ENCODE peak calls at places on chromosomes 12 and 14, in seven cellular contexts. One of them, this sample, is unnamed.

GRCh38 chr12:53051058-53051880 is 1.4 kb downstream of the TNS2 start:
- DNase-seq in lung: peak; percentile 68
- DNase-seq in mesothelial cell of epicardium: peak; percentile 2
- DNase-seq in fibroblast of lung: peak; percentile 76
- DNase-seq in AG09309: no peak
- DNase-seq in A549: peak; percentile 43
- DNase-seq in transverse colon: peak; percentile 57
- DNase-seq in this sample: peak; percentile 51

GRCh38 chr12:98439471-98440164 is 75.8 kb upstream of the TMPO start:
- DNase-seq in lung: no peak
- DNase-seq in mesothelial cell of epicardium: no peak
- DNase-seq in fibroblast of lung: no peak
- DNase-seq in AG09309: no peak
- DNase-seq in A549: no peak
- DNase-seq in transverse colon: no peak
- DNase-seq in this sample: no peak

GRCh38 chr14:91896419-91896818 is 29.1 kb upstream of the TC2N start:
- DNase-seq in lung: no peak
- DNase-seq in mesothelial cell of epicardium: no peak
- DNase-seq in fibroblast of lung: no peak
- DNase-seq in AG09309: no peak
- DNase-seq in A549: no peak
- DNase-seq in transverse colon: no peak
- DNase-seq in this sample: no peak

GRCh38 chr14:94611179-94611578 is 1.0 kb upstream of the SERPINA3 start:
- DNase-seq in lung: no peak
- DNase-seq in mesothelial cell of epicardium: no peak
- DNase-seq in fibroblast of lung: no peak
- DNase-seq in AG09309: no peak
- DNase-seq in A549: no peak
- DNase-seq in transverse colon: no peak
- DNase-seq in this sample: peak; percentile 2

GRCh38 chr12:51898937-51899336 is 8.4 kb upstream of the ACVRL1 start:
- DNase-seq in lung: no peak
- DNase-seq in mesothelial cell of epicardium: no peak
- DNase-seq in fibroblast of lung: peak; percentile 21
- DNase-seq in AG09309: no peak
- DNase-seq in A549: no peak
- DNase-seq in transverse colon: no peak
- DNase-seq in this sample: no peak

GRCh38 chr12:50914872-50915484 is 37.4 kb upstream of the HIGD1C start:
- DNase-seq in lung: no peak
- DNase-seq in mesothelial cell of epicardium: no peak
- DNase-seq in fibroblast of lung: no peak
- DNase-seq in AG09309: no peak
- DNase-seq in A549: peak; percentile 15
- DNase-seq in transverse colon: no peak
- DNase-seq in this sample: no peak

GRCh38 chr12:59322473-59322872 is 273.4 kb upstream of the SLC16A7 start:
- DNase-seq in lung: no peak
- DNase-seq in mesothelial cell of epicardium: no peak
- DNase-seq in fibroblast of lung: no peak
- DNase-seq in AG09309: no peak
- DNase-seq in A549: no peak
- DNase-seq in transverse colon: no peak
- DNase-seq in this sample: peak; percentile 26

GRCh38 chr14:31968912-31969311 is 108.2 kb upstream of the ARHGAP5 start:
- DNase-seq in lung: no peak
- DNase-seq in mesothelial cell of epicardium: no peak
- DNase-seq in fibroblast of lung: no peak
- DNase-seq in AG09309: no peak
- DNase-seq in A549: no peak
- DNase-seq in transverse colon: no peak
- DNase-seq in this sample: no peak

GRCh38 chr12:3217683-3218079 is 140.5 kb downstream of the TSPAN9 start:
- DNase-seq in lung: no peak
- DNase-seq in mesothelial cell of epicardium: no peak
- DNase-seq in fibroblast of lung: no peak
- DNase-seq in AG09309: no peak
- DNase-seq in A549: no peak
- DNase-seq in transverse colon: no peak
- DNase-seq in this sample: no peak

GRCh38 chr14:58965601-58966000 is 222.9 kb upstream of the DAAM1 start:
- DNase-seq in lung: no peak
- DNase-seq in mesothelial cell of epicardium: no peak
- DNase-seq in fibroblast of lung: no peak
- DNase-seq in AG09309: no peak
- DNase-seq in A549: no peak
- DNase-seq in transverse colon: no peak
- DNase-seq in this sample: no peak

GRCh38 chr14:34951286-34951685 is 31.5 kb upstream of the SRP54 start:
- DNase-seq in lung: no peak
- DNase-seq in mesothelial cell of epicardium: no peak
- DNase-seq in fibroblast of lung: peak; percentile 71
- DNase-seq in AG09309: peak; percentile 56
- DNase-seq in A549: no peak
- DNase-seq in transverse colon: no peak
- DNase-seq in this sample: no peak

GRCh38 chr12:10252201-10252600 is 39.5 kb downstream of the GABARAPL1 start:
- DNase-seq in lung: no peak
- DNase-seq in mesothelial cell of epicardium: no peak
- DNase-seq in fibroblast of lung: no peak
- DNase-seq in AG09309: no peak
- DNase-seq in A549: no peak
- DNase-seq in transverse colon: no peak
- DNase-seq in this sample: no peak

GRCh38 chr12:1855241-1855640 is 34.9 kb downstream of the LRTM2 start:
- DNase-seq in lung: no peak
- DNase-seq in mesothelial cell of epicardium: no peak
- DNase-seq in fibroblast of lung: peak; percentile 22
- DNase-seq in AG09309: no peak
- DNase-seq in A549: no peak
- DNase-seq in transverse colon: no peak
- DNase-seq in this sample: no peak

GRCh38 chr12:24226745-24227350 is 277.4 kb upstream of the SOX5 start:
- DNase-seq in lung: peak; percentile 35
- DNase-seq in mesothelial cell of epicardium: no peak
- DNase-seq in fibroblast of lung: peak; percentile 90
- DNase-seq in AG09309: no peak
- DNase-seq in A549: peak; percentile 22
- DNase-seq in transverse colon: no peak
- DNase-seq in this sample: no peak

GRCh38 chr12:72346331-72346944 is 74.3 kb downstream of the TRHDE start:
- DNase-seq in lung: peak; percentile 59
- DNase-seq in mesothelial cell of epicardium: peak; percentile 43
- DNase-seq in fibroblast of lung: peak; percentile 86
- DNase-seq in AG09309: peak; percentile 28
- DNase-seq in A549: peak; percentile 74
- DNase-seq in transverse colon: peak; percentile 50
- DNase-seq in this sample: peak; percentile 59

GRCh38 chr12:91272456-91273063 is 89.9 kb upstream of the DCN start:
- DNase-seq in lung: no peak
- DNase-seq in mesothelial cell of epicardium: no peak
- DNase-seq in fibroblast of lung: peak; percentile 53
- DNase-seq in AG09309: no peak
- DNase-seq in A549: no peak
- DNase-seq in transverse colon: peak; percentile 24
- DNase-seq in this sample: no peak

GRCh38 chr14:25911831-25912230 is 686.0 kb downstream of the NOVA1 start:
- DNase-seq in lung: no peak
- DNase-seq in mesothelial cell of epicardium: no peak
- DNase-seq in fibroblast of lung: no peak
- DNase-seq in AG09309: no peak
- DNase-seq in A549: no peak
- DNase-seq in transverse colon: no peak
- DNase-seq in this sample: no peak

GRCh38 chr12:127125607-127126259 is 1141.2 kb upstream of the TMEM132C start:
- DNase-seq in lung: no peak
- DNase-seq in mesothelial cell of epicardium: no peak
- DNase-seq in fibroblast of lung: peak; percentile 4
- DNase-seq in AG09309: peak; percentile 56
- DNase-seq in A549: peak; percentile 95
- DNase-seq in transverse colon: peak; percentile 14
- DNase-seq in this sample: no peak

GRCh38 chr12:127120851-127121250 is 1146.1 kb upstream of the TMEM132C start:
- DNase-seq in lung: no peak
- DNase-seq in mesothelial cell of epicardium: no peak
- DNase-seq in fibroblast of lung: no peak
- DNase-seq in AG09309: no peak
- DNase-seq in A549: no peak
- DNase-seq in transverse colon: no peak
- DNase-seq in this sample: no peak

GRCh38 chr12:127119600-127120140 is 1147.3 kb upstream of the TMEM132C start:
- DNase-seq in lung: no peak
- DNase-seq in mesothelial cell of epicardium: no peak
- DNase-seq in fibroblast of lung: no peak
- DNase-seq in AG09309: no peak
- DNase-seq in A549: no peak
- DNase-seq in transverse colon: no peak
- DNase-seq in this sample: no peak

GRCh38 chr12:127118251-127118650 is 1148.7 kb upstream of the TMEM132C start:
- DNase-seq in lung: no peak
- DNase-seq in mesothelial cell of epicardium: no peak
- DNase-seq in fibroblast of lung: no peak
- DNase-seq in AG09309: no peak
- DNase-seq in A549: no peak
- DNase-seq in transverse colon: no peak
- DNase-seq in this sample: no peak

DNA sequence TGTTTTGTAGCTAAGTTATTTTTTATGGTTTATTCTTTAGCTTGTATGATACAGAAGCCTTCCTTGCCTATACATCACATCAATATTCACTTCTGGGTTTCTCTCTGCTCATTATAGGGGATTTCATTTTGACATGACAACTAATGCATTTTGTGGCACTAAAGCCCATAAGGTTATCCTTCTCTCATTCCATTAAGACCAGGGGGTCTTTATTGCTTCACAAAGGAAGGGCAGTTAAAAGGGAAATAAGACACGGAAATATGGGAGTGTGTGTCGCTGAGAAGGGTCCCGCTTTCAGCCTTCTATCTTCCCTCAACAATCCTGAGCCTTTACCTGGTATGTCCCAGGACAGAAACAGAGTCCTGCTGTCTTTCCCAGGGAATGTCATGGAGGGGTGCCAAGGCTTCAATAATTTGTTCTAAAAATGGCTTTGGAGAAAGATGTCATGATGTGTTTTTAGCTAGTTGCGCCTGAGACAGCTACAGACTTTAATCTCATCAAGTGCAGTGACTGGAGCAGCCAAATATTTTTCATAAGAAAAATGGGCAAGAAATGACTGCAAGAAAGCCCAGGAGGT is 1145.4 kb upstream of the TMEM132C start:
- DNase-seq in lung: no peak
- DNase-seq in mesothelial cell of epicardium: no peak
- DNase-seq in fibroblast of lung: no peak
- DNase-seq in AG09309: no peak
- DNase-seq in A549: no peak
- DNase-seq in transverse colon: no peak
- DNase-seq in this sample: no peak
- TF ChIP-seq CTCF in lung: no peak
- TF ChIP-seq CTCF in mesothelial cell of epicardium: no peak
- TF ChIP-seq CTCF in fibroblast of lung: no peak
- TF ChIP-seq CTCF in AG09309: no peak
- TF ChIP-seq CTCF in A549: no peak
- TF ChIP-seq CTCF in transverse colon: no peak
- TF ChIP-seq CTCF in this sample: no peak

GRCh38 chr14:68789798-68790655 is 2.8 kb downstream of the ZFP36L1 start:
- DNase-seq in lung: no peak
- DNase-seq in mesothelial cell of epicardium: no peak
- DNase-seq in fibroblast of lung: peak; percentile 39
- DNase-seq in AG09309: no peak
- DNase-seq in A549: peak; percentile 45
- DNase-seq in transverse colon: peak; percentile 33
- DNase-seq in this sample: no peak
- TF ChIP-seq CTCF in lung: no peak
- TF ChIP-seq CTCF in mesothelial cell of epicardium: no peak
- TF ChIP-seq CTCF in fibroblast of lung: no peak
- TF ChIP-seq CTCF in AG09309: no peak
- TF ChIP-seq CTCF in A549: no peak
- TF ChIP-seq CTCF in transverse colon: no peak
- TF ChIP-seq CTCF in this sample: no peak

DNA sequence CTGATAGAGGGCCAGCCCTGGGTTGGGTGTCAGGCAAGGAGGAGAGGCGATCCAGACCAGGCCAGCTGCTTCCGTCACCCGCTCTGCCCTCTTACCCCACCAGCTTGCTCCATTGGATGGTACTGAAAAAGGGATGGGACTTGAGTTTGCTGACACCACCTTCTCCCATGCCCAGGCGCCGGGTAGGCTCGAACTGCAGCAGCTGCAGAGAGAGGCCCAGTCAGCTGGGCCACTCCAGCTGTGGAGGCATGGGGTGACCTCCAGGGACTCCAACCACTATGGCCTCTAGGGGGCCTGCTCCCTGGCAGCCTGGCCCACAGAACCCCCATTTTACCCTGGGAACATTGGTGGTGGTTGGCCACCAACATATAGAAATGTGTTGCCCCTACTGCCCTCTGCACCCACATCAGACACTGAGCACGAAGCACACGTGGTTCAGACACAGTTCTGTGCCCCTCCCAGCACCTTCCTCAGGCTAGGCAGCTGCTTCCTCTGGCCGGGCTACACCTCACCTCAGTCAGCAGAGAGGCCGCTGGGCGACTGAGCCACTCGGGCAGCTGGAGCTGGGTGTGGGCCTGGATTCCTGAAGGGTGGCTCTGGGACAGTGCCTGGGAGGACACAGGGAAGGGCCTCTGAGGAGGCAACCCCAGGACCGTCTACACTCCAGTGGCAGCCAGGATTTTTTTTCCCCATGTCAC is 16.0 kb downstream of the RPS6KL1 start:
- DNase-seq in lung: no peak
- DNase-seq in mesothelial cell of epicardium: no peak
- DNase-seq in fibroblast of lung: no peak
- DNase-seq in AG09309: no peak
- DNase-seq in A549: no peak
- DNase-seq in transverse colon: peak; percentile 62
- DNase-seq in this sample: no peak
- TF ChIP-seq CTCF in lung: no peak
- TF ChIP-seq CTCF in mesothelial cell of epicardium: no peak
- TF ChIP-seq CTCF in fibroblast of lung: no peak
- TF ChIP-seq CTCF in AG09309: peak; percentile 33
- TF ChIP-seq CTCF in A549: no peak
- TF ChIP-seq CTCF in transverse colon: peak; percentile 18
- TF ChIP-seq CTCF in this sample: no peak

DNA sequence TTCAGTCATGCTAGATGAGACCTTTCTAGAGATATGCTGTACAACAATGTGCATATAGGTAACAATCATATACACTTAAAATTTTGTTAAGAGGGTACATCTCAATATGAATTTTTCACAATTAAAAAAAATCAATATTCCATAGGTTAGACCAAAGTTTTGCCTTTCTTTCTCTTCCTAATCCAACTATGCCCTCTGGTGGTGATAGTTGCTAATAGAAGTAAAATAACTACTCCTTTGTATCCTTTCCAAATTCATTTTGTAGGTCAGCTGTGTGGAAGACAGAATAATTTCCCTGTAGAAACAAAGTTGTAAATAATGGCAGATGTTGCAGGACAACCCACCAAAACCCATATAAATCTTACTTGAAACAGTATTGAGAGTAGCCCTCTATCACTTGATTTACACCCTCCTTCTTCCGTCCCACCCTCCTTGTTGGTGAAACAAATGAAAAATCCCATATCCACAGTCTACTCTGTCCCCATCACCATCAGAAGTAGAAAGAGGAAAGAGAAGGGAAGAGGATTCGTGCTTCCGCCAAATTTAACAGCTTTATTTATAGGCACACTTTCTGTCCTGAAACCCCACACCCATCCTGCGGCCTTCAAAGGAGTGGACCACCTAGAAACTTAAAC is 34.2 kb upstream of the KICS2 start:
- DNase-seq in lung: no peak
- DNase-seq in mesothelial cell of epicardium: no peak
- DNase-seq in fibroblast of lung: peak; percentile 80
- DNase-seq in AG09309: peak; percentile 23
- DNase-seq in A549: peak; percentile 65
- DNase-seq in transverse colon: no peak
- DNase-seq in this sample: no peak
- TF ChIP-seq CTCF in lung: peak; percentile 57
- TF ChIP-seq CTCF in mesothelial cell of epicardium: peak; percentile 78
- TF ChIP-seq CTCF in fibroblast of lung: peak; percentile 33
- TF ChIP-seq CTCF in AG09309: peak; percentile 46
- TF ChIP-seq CTCF in A549: peak; percentile 91
- TF ChIP-seq CTCF in transverse colon: peak; percentile 64
- TF ChIP-seq CTCF in this sample: peak; percentile 92

This sample was measured in dorsolateral prefrontal cortex.